ENCODE peak calls at places on chromosomes 2 and 18, in ten cellular contexts. S, V, X, J, Z, R, B, I, E and D are unnamed samples.

GRCh38 chr2:38174646-38175096 is 98.7 kb upstream of the CYP1B1 start:
- DNase-seq in B (peak; percentile 35), E (peak; percentile 99), I (no peak), V (peak; percentile 98), X (no peak), Z (peak; percentile 91), R (no peak), S (no peak), J (no peak), D (peak; percentile 79)

GRCh38 chr18:44473394-44474066 is 207.2 kb upstream of the SETBP1 start:
- DNase-seq in E (no peak), X (no peak), I (no peak), R (no peak), V (no peak), S (no peak), B (no peak), J (no peak), Z (no peak), D (peak; percentile 16)

GRCh38 chr18:36158261-36158867 is 28.7 kb downstream of the ELP2 start:
- DNase-seq in S (no peak), E (peak; percentile 87), R (no peak), J (no peak), B (no peak), V (peak; percentile 75), X (no peak), Z (peak; percentile 18), I (no peak), D (peak; percentile 93)

GRCh38 chr18:55763298-55763697 is 175.3 kb upstream of the TCF4 start:
- DNase-seq in J (no peak), E (peak; percentile 27), I (no peak), R (no peak), V (peak; percentile 35), B (no peak), Z (no peak), X (peak; percentile 22), S (no peak), D (peak; percentile 72)

GRCh38 chr2:215441560-215442391 is 5.9 kb upstream of the FN1 start:
- DNase-seq in Z (peak; percentile 74), X (no peak), J (no peak), I (no peak), V (peak; percentile 83), E (no peak), R (no peak), S (no peak), B (no peak), D (peak; percentile 87)

GRCh38 chr2:84757648-84758047 is 123.2 kb downstream of the TRABD2A start:
- DNase-seq in X (no peak), J (no peak), B (no peak), Z (no peak), E (no peak), V (no peak), R (no peak), I (no peak), S (no peak), D (no peak)

GRCh38 chr18:44839239-44839666 is 158.6 kb downstream of the SETBP1 start:
- DNase-seq in E (peak; percentile 61), I (no peak), Z (peak; percentile 86), V (peak; percentile 32), X (peak; percentile 90), R (peak; percentile 44), S (peak; percentile 15), B (peak; percentile 85), J (peak; percentile 16), D (peak; percentile 63)

GRCh38 chr18:80009661-80010550 is 21.5 kb upstream of the TXNL4A start:
- DNase-seq in I (no peak), J (no peak), B (peak; percentile 86), S (no peak), V (peak; percentile 90), X (no peak), R (peak; percentile 77), Z (peak; percentile 99), E (peak; percentile 99), D (peak; percentile 99)

GRCh38 chr2:25234756-25235155 is 66.4 kb upstream of the POMC start:
- DNase-seq in S (no peak), X (no peak), B (no peak), V (no peak), J (no peak), Z (no peak), I (no peak), R (no peak), E (no peak), D (no peak)

GRCh38 chr2:79612999-79613398 is 100.1 kb downstream of the CTNNA2 start:
- DNase-seq in I (no peak), E (no peak), V (no peak), R (no peak), X (peak; percentile 53), J (no peak), Z (peak; percentile 31), B (no peak), S (no peak), D (no peak)

GRCh38 chr2:236673126-236673822 is 103.6 kb downstream of the ACKR3 start:
- DNase-seq in B (no peak), V (no peak), E (no peak), X (no peak), R (no peak), Z (no peak), I (peak; percentile 3), J (no peak), S (no peak), D (no peak)

GRCh38 chr2:124970065-124970464 is 945.0 kb downstream of the CNTNAP5 start:
- DNase-seq in J (no peak), E (no peak), I (no peak), B (no peak), R (no peak), S (no peak), V (no peak), X (no peak), Z (no peak), D (no peak)

GRCh38 chr2:196263181-196263747 is 91.9 kb upstream of the STK17B start:
- DNase-seq in E (no peak), X (peak; percentile 93), S (peak; percentile 15), Z (peak; percentile 42), B (no peak), R (no peak), I (no peak), J (no peak), V (peak; percentile 75), D (peak; percentile 96)

GRCh38 chr2:24337958-24338357 is 22.4 kb downstream of the ITSN2 start:
- DNase-seq in E (no peak), R (no peak), V (no peak), X (peak; percentile 59), B (no peak), J (no peak), Z (no peak), S (no peak), I (no peak), D (no peak)

GRCh38 chr2:24814498-24814897 is 21.3 kb downstream of the CENPO start:
- DNase-seq in I (no peak), S (no peak), B (no peak), V (no peak), R (no peak), E (no peak), Z (no peak), X (no peak), J (no peak), D (no peak)

GRCh38 chr2:86304416-86304815 is 33.0 kb downstream of the REEP1 start:
- DNase-seq in B (no peak), I (no peak), J (no peak), V (no peak), S (no peak), R (no peak), E (no peak), X (no peak), Z (no peak), D (no peak)

GRCh38 chr18:64886995-64887394 is 738.1 kb upstream of the LINC00305 start:
- DNase-seq in X (no peak), J (no peak), S (no peak), B (no peak), I (no peak), Z (no peak), V (no peak), E (no peak), R (no peak), D (no peak)

GRCh38 chr2:85318222-85319182 is 9.3 kb downstream of the TGOLN2 start:
- DNase-seq in B (no peak), Z (peak; percentile 81), I (no peak), E (peak; percentile 82), S (no peak), V (peak; percentile 95), R (no peak), J (no peak), X (no peak), D (peak; percentile 89)

GRCh38 chr2:223315813-223316212 is 263.8 kb downstream of the KCNE4 start:
- DNase-seq in E (peak; percentile 66), Z (peak; percentile 10), J (no peak), S (no peak), R (no peak), I (no peak), V (no peak), X (no peak), B (no peak), D (peak; percentile 31)